ENCODE peak calls at places on chromosomes 13 and 19, in five cellular contexts. K is WTC11, J is type B pancreatic cell, M is endodermal cell, S is omental fat pad. W is an unnamed sample.
A peak's percentile ranks its signal among the peaks of the same experiment; 100 is the strongest.

GRCh38 chr19:5592531-5592930 is 24.8 kb upstream of the TINCR start:
- DNase-seq in K (no peak), J (no peak), M (no peak), S (no peak), W (no peak)

GRCh38 chr13:98827449-98827848 is 75.0 kb upstream of the SLC15A1 start:
- DNase-seq in K (peak; percentile 56), J (no peak), M (peak; percentile 79), S (no peak), W (no peak)

GRCh38 chr19:38303517-38304351 is at the start of gene C19orf33:
- DNase-seq in K (peak; percentile 71), J (no peak), M (peak; percentile 90), S (no peak), W (no peak)

GRCh38 chr19:18051887-18052286 is 34.8 kb downstream of the IL12RB1 start:
- DNase-seq in K (no peak), J (no peak), M (no peak), S (no peak), W (no peak)

GRCh38 chr13:106814389-106814903 is 246.5 kb upstream of the ARGLU1 start:
- DNase-seq in K (no peak), J (no peak), M (no peak), S (no peak), W (no peak)

GRCh38 chr13:75876371-75877050 is 240.4 kb downstream of the LMO7 start:
- DNase-seq in K (peak; percentile 67), J (no peak), M (peak; percentile 87), S (no peak), W (peak; percentile 33)

GRCh38 chr13:108363651-108364050 is 94.1 kb downstream of the TNFSF13B start:
- DNase-seq in K (no peak), J (no peak), M (no peak), S (no peak), W (no peak)

GRCh38 chr13:43784491-43784890 is 2.3 kb downstream of the ENOX1 start:
- DNase-seq in K (no peak), J (no peak), M (no peak), S (no peak), W (no peak)

GRCh38 chr13:97856001-97856675 is 97.3 kb upstream of the IPO5 start:
- DNase-seq in K (peak; percentile 29), J (no peak), M (peak; percentile 61), S (no peak), W (no peak)

GRCh38 chr19:51948979-51949378 is 21.7 kb downstream of the ZNF613 start:
- DNase-seq in K (peak; percentile 15), J (no peak), M (no peak), S (no peak), W (no peak)

GRCh38 chr13:107144432-107144831 is 576.5 kb upstream of the ARGLU1 start:
- DNase-seq in K (no peak), J (no peak), M (no peak), S (no peak), W (no peak)

GRCh38 chr13:71303144-71303543 is 563.9 kb downstream of the DACH1 start:
- DNase-seq in K (no peak), J (no peak), M (peak; percentile 58), S (no peak), W (no peak)

GRCh38 chr13:44237276-44237767 is 136.3 kb upstream of the SERP2 start:
- DNase-seq in K (no peak), J (no peak), M (no peak), S (no peak), W (no peak)

GRCh38 chr19:7415163-7415856 is 66.6 kb downstream of the ARHGEF18 start:
- DNase-seq in K (no peak), J (no peak), M (no peak), S (no peak), W (no peak)

GRCh38 chr13:89375839-89376238 is 1704.7 kb downstream of the SLITRK5 start:
- DNase-seq in K (no peak), J (no peak), M (no peak), S (no peak), W (no peak)

GRCh38 chr13:44410328-44410859 is 36.8 kb downstream of the SERP2 start:
- DNase-seq in K (no peak), J (no peak), M (no peak), S (no peak), W (no peak)

GRCh38 chr13:111116830-111117229 is 1.7 kb downstream of the ARHGEF7 start:
- DNase-seq in K (no peak), J (no peak), M (no peak), S (no peak), W (no peak)

GRCh38 chr13:37443538-37443937 is 155.0 kb downstream of the POSTN start:
- DNase-seq in K (no peak), J (no peak), M (no peak), S (no peak), W (no peak)

GRCh38 chr13:107379398-107380155 is 811.6 kb upstream of the ARGLU1 start:
- DNase-seq in K (no peak), J (no peak), M (no peak), S (no peak), W (no peak)

GRCh38 chr19:46115396-46116109 is 8.9 kb downstream of the IGFL3 start:
- DNase-seq in K (no peak), J (no peak), M (no peak), S (no peak), W (no peak)

GRCh38 chr19:8577741-8578140 is 499 bp upstream of the MYO1F start:
- DNase-seq in K (no peak), J (no peak), M (no peak), S (no peak), W (no peak)

GRCh38 chr19:743168-743687 is 7.7 kb upstream of the MISP start:
- DNase-seq in K (peak; percentile 46), J (peak; percentile 71), M (peak; percentile 67), S (no peak), W (no peak)

GRCh38 chr19:35828694-35829301 is 16.2 kb upstream of the PRODH2 start:
- DNase-seq in K (peak; percentile 87), J (peak; percentile 80), M (peak; percentile 93), S (peak; percentile 41), W (peak; percentile 80)

GRCh38 chr13:38743499-38743898 is 56.6 kb downstream of the FREM2 start:
- DNase-seq in K (no peak), J (no peak), M (no peak), S (no peak), W (no peak)

GRCh38 chr19:49595006-49595818 is 4.2 kb downstream of the PRR12 start:
- DNase-seq in K (no peak), J (no peak), M (no peak), S (no peak), W (no peak)

GRCh38 chr19:49595819-49596404 is 4.9 kb downstream of the PRR12 start:
- DNase-seq in K (no peak), J (no peak), M (no peak), S (no peak), W (no peak)

GRCh38 chr19:49597703-49597974 is 6.7 kb downstream of the PRR12 start:
- DNase-seq in K (no peak), J (no peak), M (no peak), S (no peak), W (no peak)

GRCh38 chr19:49596407-49596806 is 5.4 kb downstream of the PRR12 start:
- DNase-seq in K (no peak), J (no peak), M (no peak), S (no peak), W (no peak)

GRCh38 chr19:49596954-49597702 is 6.1 kb downstream of the PRR12 start:
- DNase-seq in K (no peak), J (no peak), M (no peak), S (no peak), W (no peak)
- TF ChIP-seq CTCF in K (no peak), J (no peak), M (peak; percentile 31), S (no peak), W (no peak)

DNA sequence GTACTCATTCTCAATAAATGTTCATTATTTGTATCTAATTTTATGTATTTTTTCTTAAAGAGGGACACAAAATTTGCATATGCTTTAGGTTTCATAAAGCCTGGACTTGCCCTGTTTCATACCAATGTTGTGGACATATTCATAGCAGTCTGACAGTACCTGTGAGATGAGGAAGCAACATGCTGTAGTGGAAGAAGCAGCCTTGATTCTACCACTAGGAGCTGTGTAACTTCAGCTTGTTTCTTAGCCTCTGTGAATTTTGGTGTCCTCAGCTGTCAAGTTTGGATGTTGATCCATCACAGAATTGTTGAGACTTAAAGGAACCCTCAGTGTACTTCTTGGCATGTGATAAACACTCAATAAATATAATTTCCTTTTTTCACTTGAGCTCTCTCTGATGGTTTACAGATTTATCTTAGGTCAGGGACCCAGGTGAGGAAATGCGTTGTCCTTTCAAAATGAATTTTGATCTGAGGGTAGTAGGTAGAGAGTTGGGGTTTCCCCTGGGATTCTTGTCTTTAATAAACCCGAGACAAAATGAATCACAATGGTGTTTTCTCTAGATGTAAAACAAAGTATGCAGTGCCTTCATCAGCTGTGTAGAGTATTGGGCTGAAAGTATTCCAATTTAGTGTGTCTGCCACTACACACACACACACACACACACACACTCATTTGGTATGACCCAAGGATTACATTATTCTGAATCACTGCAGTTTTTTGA is 152.1 kb downstream of the KCNRG start:
- DNase-seq in K (no peak), J (no peak), M (no peak), S (no peak), W (no peak)
- TF ChIP-seq CTCF in K (no peak), J (no peak), M (peak; percentile 34), S (no peak), W (no peak)

DNA sequence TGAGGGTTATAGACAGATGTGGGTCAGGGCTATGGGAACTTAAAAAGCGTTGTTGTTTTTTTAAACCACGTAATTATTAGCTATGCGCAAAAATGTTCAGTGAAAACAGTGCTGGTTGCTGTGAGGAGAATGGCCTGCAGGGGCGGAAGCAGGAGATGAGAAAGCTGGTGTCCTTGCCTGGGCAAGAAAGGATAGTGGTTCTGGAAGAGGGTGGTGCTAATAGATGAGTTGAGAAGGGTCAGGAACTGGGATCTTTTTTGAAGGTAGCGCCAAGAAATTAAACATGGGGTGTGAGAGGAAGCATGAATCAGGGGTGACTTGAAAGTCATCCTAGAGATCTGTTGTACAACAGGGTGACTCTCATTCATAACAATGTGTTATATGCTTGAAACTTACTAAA is 4.8 kb upstream of the SMG9 start:
- DNase-seq in K (no peak), J (no peak), M (peak; percentile 62), S (no peak), W (no peak)
- TF ChIP-seq CTCF in K (no peak), J (peak; percentile 58), M (peak; percentile 65), S (no peak), W (peak; percentile 19)

GRCh38 chr13:27920677-27921420 is 1.0 kb downstream of the PDX1 start:
- DNase-seq in K (peak; percentile 46), J (no peak), M (peak; percentile 72), S (no peak), W (no peak)
- TF ChIP-seq CTCF in K (no peak), J (no peak), M (peak; percentile 49), S (no peak), W (no peak)

DNA sequence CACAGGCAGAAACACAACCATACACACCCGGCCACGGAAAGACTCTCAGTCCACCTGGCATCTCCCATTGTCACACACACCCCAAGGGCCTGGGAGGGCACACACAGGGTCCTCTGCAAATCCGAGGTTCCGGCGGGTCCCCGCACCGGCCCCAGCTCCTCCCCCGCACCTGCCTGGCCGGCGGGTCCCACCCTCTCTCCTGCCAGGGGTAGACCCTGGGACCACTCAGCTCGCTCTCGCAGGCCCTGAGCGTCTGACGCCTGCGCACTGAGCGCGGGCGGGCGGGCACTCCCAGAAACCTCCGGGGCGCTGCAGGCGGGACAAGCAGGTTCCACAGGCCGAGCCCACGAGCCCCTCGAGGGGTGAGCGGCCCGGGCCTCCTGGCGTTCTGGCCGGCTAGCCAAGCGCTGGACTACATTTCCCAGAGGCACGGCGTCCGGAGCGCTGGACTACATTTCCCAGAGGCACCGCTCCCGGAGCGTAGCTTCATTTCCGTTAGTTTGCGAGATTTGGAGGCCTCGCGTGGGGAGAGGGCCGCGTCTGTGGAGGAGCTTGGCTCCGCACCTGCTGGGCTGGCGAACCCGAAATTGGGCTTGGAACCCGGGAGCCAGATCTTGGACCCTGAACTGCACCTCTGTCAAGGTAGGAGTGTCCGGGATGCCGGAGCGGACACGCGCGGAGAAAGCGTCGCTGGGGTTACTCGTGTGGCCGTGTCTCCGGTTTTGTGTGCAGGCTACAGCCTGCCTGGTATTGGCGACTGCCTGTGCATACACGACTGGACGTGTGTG is at the start of gene ZNF420:
- DNase-seq in K (peak; percentile 95), J (peak; percentile 94), M (peak; percentile 98), S (peak; percentile 69), W (peak; percentile 95)
- TF ChIP-seq CTCF in K (no peak), J (no peak), M (no peak), S (no peak), W (no peak)